ENCODE peak calls at places on chromosomes 7 and 10, in four cellular contexts. N is cardiac muscle cell; T is fibroblast of pulmonary artery; Z is activated CD8-positive, alpha-beta T cell treated with anti-CD3 and anti-CD28 coated beads for 36 hours. A is an unnamed sample.

GRCh38 chr7:123797673-123798526 is 47.1 kb upstream of the HYAL4 start:
- DNase-seq in N (peak), T (peak), Z (no peak), A (no peak)

GRCh38 chr10:125448596-125448995 is 234.4 kb downstream of the TEX36 start:
- DNase-seq in N (no peak), T (no peak), Z (no peak), A (peak)

GRCh38 chr10:3828404-3829192 is 43.6 kb upstream of the KLF6 start:
- DNase-seq in N (peak), T (peak), Z (peak), A (no peak)

GRCh38 chr10:103254113-103254512 is 8.4 kb downstream of the RPEL1 start:
- DNase-seq in N (no peak), T (no peak), Z (no peak), A (no peak)

GRCh38 chr7:128830231-128831177 is at the start of gene FLNC:
- DNase-seq in N (peak), T (peak), Z (peak), A (peak)

GRCh38 chr7:140045697-140046096 is 17.1 kb downstream of the PARP12 start:
- DNase-seq in N (no peak), T (no peak), Z (no peak), A (no peak)

GRCh38 chr7:158567153-158567603 is 20.4 kb downstream of the PTPRN2 start:
- DNase-seq in N (no peak), T (no peak), Z (no peak), A (no peak)

GRCh38 chr7:26538216-26538615 is 246.6 kb downstream of the SNX10 start:
- DNase-seq in N (no peak), T (no peak), Z (no peak), A (no peak)

GRCh38 chr7:6436385-6436685 is 11.4 kb downstream of the DAGLB start:
- DNase-seq in N (no peak), T (no peak), Z (peak), A (no peak)

GRCh38 chr7:79199961-79200360 is 253.5 kb downstream of the MAGI2 start:
- DNase-seq in N (no peak), T (no peak), Z (no peak), A (no peak)

DNA sequence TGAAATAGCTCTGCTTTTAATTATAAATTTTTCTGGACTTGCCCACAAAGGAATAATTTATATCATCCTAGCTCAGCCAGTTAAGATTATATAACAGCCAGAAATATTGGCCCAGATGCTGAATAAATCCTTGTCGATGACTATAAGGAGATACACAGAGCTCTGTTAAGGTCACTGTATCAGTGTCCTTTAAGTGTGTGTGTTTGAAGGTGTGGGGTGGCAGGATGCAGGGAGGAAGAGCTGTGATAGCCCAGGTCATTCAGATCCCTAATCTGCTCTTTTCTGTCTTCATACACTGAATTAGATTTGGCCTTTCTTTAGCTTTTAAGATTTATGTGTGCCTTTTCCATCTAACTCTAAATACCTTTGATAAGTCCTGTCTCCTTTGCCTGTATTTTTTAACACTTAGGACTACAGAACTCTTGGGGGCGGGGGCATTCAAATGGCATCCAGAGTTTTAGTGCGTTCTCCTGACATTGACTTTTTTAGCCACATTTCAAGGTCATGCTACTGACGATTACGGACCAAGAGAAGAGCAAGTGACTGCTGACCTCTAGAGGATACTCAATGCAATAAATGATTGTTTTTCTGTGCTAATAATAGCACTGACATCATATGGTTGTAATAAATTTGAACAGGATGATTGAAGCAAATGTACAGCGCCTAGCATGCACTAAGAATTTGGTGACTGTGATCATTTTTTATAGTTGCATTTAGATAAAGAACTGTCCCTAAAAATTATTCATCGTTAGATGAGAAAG is 172.3 kb downstream of the CACNB2 start:
- DNase-seq in N (peak), T (peak), Z (no peak), A (no peak)
- TF ChIP-seq CTCF in N (peak), T (peak), Z (no peak), A (peak)

GRCh38 chr10:97222346-97222961 is 36.7 kb upstream of the SLIT1 start:
- DNase-seq in N (no peak), T (no peak), Z (no peak), A (peak)
- TF ChIP-seq CTCF in N (no peak), T (no peak), Z (no peak), A (no peak)

DNA sequence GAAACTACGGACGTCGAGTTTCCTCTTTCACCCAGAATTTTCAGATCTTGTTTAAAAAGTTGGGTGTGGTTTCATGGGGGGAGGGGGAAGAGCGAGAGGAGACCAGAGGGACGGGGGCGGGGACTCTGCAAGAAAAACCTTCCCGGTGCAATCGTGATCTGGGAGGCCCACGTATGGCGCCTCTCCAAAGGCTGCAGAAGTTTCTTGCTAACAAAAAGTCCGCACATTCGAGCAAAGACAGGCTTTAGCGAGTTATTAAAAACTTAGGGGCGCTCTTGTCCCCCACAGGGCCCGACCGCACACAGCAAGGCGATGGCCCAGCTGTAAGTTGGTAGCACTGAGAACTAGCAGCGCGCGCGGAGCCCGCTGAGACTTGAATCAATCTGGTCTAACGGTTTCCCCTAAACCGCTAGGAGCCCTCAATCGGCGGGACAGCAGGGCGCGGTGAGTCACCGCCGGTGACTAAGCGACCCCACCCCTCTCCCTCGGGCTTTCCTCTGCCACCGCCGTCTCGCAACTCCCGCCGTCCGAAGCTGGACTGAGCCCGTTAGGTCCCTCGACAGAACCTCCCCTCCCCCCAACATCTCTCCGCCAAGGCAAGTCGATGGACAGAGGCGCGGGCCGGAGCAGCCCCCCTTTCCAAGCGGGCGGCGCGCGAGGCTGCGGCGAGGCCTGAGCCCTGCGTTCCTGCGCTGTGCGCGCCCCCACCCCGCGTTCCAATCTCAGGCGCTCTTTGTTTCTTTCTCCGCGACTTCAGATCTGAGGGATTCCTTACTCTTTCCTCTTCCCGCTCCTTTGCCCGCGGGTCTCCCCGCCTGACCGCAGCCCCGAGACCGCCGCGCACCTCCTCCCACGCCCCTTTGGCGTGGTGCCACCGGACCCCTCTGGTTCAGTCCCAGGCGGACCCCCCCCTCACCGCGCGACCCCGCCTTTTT is at the start of gene VIM:
- DNase-seq in N (peak), T (peak), Z (peak), A (peak)
- TF ChIP-seq CTCF in N (peak), T (no peak), Z (no peak), A (peak)

GRCh38 chr10:15725603-15726002 is 5.9 kb upstream of the ITGA8 start:
- DNase-seq in N (peak), T (peak), Z (no peak), A (peak)
- TF ChIP-seq CTCF in N (peak), T (peak), Z (no peak), A (peak)

DNA sequence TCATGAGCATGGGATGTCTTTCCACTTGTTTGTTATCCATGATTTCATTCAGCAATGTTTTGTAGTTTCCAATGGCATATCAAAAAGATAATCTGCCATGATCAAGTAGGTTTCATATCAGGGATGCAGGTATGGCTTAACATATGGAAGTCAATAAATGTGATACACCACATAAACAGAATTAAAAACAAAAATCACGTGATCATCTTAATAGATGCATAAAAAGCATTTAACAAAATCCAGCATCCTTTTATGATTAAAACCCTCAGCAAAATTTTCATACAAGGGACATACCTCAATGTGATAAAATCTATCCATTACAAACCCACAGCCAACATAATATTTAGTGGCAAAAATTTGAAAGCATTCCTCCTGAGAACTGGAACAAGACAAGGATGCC is 90.3 kb downstream of the ZNF37A start:
- DNase-seq in N (no peak), T (no peak), Z (no peak), A (no peak)
- TF ChIP-seq CTCF in N (no peak), T (no peak), Z (no peak), A (no peak)

GRCh38 chr10:16770141-16770540 is 47.1 kb downstream of the RSU1 start:
- DNase-seq in N (no peak), T (no peak), Z (no peak), A (no peak)
- TF ChIP-seq CTCF in N (no peak), T (no peak), Z (no peak), A (no peak)